ENCODE peak calls at places on chromosomes 2 and 18, in four cellular contexts. One of them, this sample, is unnamed.

GRCh38 chr18:31661965-31662364 is 22.4 kb downstream of the B4GALT6 start:
- DNase-seq in A549: no peak
- DNase-seq in GM23248: peak; percentile 57
- DNase-seq in HCT116: no peak
- DNase-seq in this sample: no peak

GRCh38 chr2:230661072-230661957 is 51.3 kb upstream of the CAB39 start:
- DNase-seq in HCT116: no peak
- DNase-seq in GM23248: no peak
- DNase-seq in A549: no peak
- DNase-seq in this sample: no peak

GRCh38 chr2:12816379-12817306 is 99.9 kb downstream of the TRIB2 start:
- DNase-seq in GM23248: peak; percentile 75
- DNase-seq in A549: no peak
- DNase-seq in HCT116: peak; percentile 71
- DNase-seq in this sample: no peak

GRCh38 chr18:77037533-77037932 is 95.0 kb downstream of the MBP start:
- DNase-seq in A549: no peak
- DNase-seq in GM23248: no peak
- DNase-seq in HCT116: no peak
- DNase-seq in this sample: no peak

GRCh38 chr2:199458017-199458805 is 472 bp upstream of the SATB2 start:
- DNase-seq in A549: peak; percentile 71
- DNase-seq in GM23248: peak; percentile 74
- DNase-seq in HCT116: peak; percentile 22
- DNase-seq in this sample: no peak

GRCh38 chr2:208033701-208034502 is 8.6 kb upstream of the PLEKHM3 start:
- DNase-seq in HCT116: peak; percentile 68
- DNase-seq in GM23248: peak; percentile 33
- DNase-seq in A549: peak; percentile 65
- DNase-seq in this sample: peak; percentile 80

GRCh38 chr2:237222683-237223082 is 137.0 kb downstream of the COPS8 start:
- DNase-seq in HCT116: no peak
- DNase-seq in A549: no peak
- DNase-seq in GM23248: peak; percentile 50
- DNase-seq in this sample: no peak

GRCh38 chr2:215609089-215610032 is 173.5 kb upstream of the FN1 start:
- DNase-seq in GM23248: peak; percentile 81
- DNase-seq in HCT116: no peak
- DNase-seq in A549: peak; percentile 49
- DNase-seq in this sample: no peak

GRCh38 chr18:36095936-36096519 is 28.7 kb upstream of the RPRD1A start:
- DNase-seq in GM23248: peak; percentile 81
- DNase-seq in A549: peak; percentile 69
- DNase-seq in HCT116: peak; percentile 71
- DNase-seq in this sample: peak; percentile 85

GRCh38 chr2:37230581-37230980 is 815 bp downstream of the CEBPZ start:
- DNase-seq in HCT116: no peak
- DNase-seq in A549: peak; percentile 22
- DNase-seq in GM23248: peak; percentile 44
- DNase-seq in this sample: no peak

GRCh38 chr18:21112140-21112473 is 494 bp upstream of the ROCK1 start:
- DNase-seq in A549: no peak
- DNase-seq in GM23248: peak; percentile 90
- DNase-seq in HCT116: no peak
- DNase-seq in this sample: no peak

GRCh38 chr2:127121776-127122176 is 14.8 kb upstream of the BIN1 start:
- DNase-seq in GM23248: peak; percentile 93
- DNase-seq in HCT116: no peak
- DNase-seq in A549: no peak
- DNase-seq in this sample: no peak

GRCh38 chr2:150548527-150548926 is 61.1 kb upstream of the RND3 start:
- DNase-seq in A549: peak; percentile 52
- DNase-seq in GM23248: peak; percentile 39
- DNase-seq in HCT116: peak; percentile 33
- DNase-seq in this sample: peak; percentile 41

GRCh38 chr2:112705576-112705975 is 15.2 kb upstream of the NT5DC4 start:
- DNase-seq in A549: no peak
- DNase-seq in GM23248: no peak
- DNase-seq in HCT116: no peak
- DNase-seq in this sample: no peak

GRCh38 chr18:3541549-3542386 is 91.8 kb downstream of the TGIF1 start:
- DNase-seq in HCT116: no peak
- DNase-seq in GM23248: no peak
- DNase-seq in A549: no peak
- DNase-seq in this sample: no peak

GRCh38 chr2:225223301-225223700 is 176.2 kb upstream of the NYAP2 start:
- DNase-seq in A549: no peak
- DNase-seq in HCT116: no peak
- DNase-seq in GM23248: no peak
- DNase-seq in this sample: no peak

GRCh38 chr2:32061973-32062861 is 1.1 kb upstream of the SPAST start:
- DNase-seq in A549: no peak
- DNase-seq in HCT116: no peak
- DNase-seq in GM23248: peak; percentile 58
- DNase-seq in this sample: peak; percentile 51

GRCh38 chr18:77127769-77128671 is 4.6 kb downstream of the MBP start:
- DNase-seq in A549: peak; percentile 92
- DNase-seq in GM23248: peak; percentile 94
- DNase-seq in HCT116: no peak
- DNase-seq in this sample: peak; percentile 94

GRCh38 chr2:88671786-88672427 is 19.6 kb upstream of the RPIA start:
- DNase-seq in HCT116: peak; percentile 34
- DNase-seq in GM23248: peak; percentile 81
- DNase-seq in A549: peak; percentile 64
- DNase-seq in this sample: peak; percentile 85

GRCh38 chr2:24199968-24200590 is 25.2 kb downstream of the FAM228A start:
- DNase-seq in A549: no peak
- DNase-seq in HCT116: no peak
- DNase-seq in GM23248: no peak
- DNase-seq in this sample: no peak

GRCh38 chr2:240928476-240929363 is 22.6 kb downstream of the CROCC2 start:
- DNase-seq in GM23248: no peak
- DNase-seq in A549: no peak
- DNase-seq in HCT116: no peak
- DNase-seq in this sample: no peak

GRCh38 chr2:8882094-8882493 is 44.7 kb upstream of the KIDINS220 start:
- DNase-seq in HCT116: peak; percentile 22
- DNase-seq in A549: peak; percentile 55
- DNase-seq in GM23248: peak; percentile 38
- DNase-seq in this sample: peak; percentile 78

GRCh38 chr2:234467289-234467688 is 29.6 kb downstream of the ARL4C start:
- DNase-seq in GM23248: peak; percentile 65
- DNase-seq in HCT116: no peak
- DNase-seq in A549: no peak
- DNase-seq in this sample: no peak

GRCh38 chr2:44582363-44583008 is 220.7 kb downstream of the CAMKMT start:
- DNase-seq in GM23248: peak; percentile 65
- DNase-seq in A549: no peak
- DNase-seq in HCT116: no peak
- DNase-seq in this sample: peak; percentile 35

GRCh38 chr2:44580875-44581515 is 219.2 kb downstream of the CAMKMT start:
- DNase-seq in GM23248: no peak
- DNase-seq in A549: no peak
- DNase-seq in HCT116: no peak
- DNase-seq in this sample: no peak

GRCh38 chr2:44579136-44579836 is 217.5 kb downstream of the CAMKMT start:
- DNase-seq in HCT116: no peak
- DNase-seq in GM23248: peak; percentile 16
- DNase-seq in A549: no peak
- DNase-seq in this sample: peak; percentile 31

GRCh38 chr2:44579837-44580230 is 218.1 kb downstream of the CAMKMT start:
- DNase-seq in HCT116: no peak
- DNase-seq in GM23248: peak; percentile 26
- DNase-seq in A549: no peak
- DNase-seq in this sample: no peak

DNA sequence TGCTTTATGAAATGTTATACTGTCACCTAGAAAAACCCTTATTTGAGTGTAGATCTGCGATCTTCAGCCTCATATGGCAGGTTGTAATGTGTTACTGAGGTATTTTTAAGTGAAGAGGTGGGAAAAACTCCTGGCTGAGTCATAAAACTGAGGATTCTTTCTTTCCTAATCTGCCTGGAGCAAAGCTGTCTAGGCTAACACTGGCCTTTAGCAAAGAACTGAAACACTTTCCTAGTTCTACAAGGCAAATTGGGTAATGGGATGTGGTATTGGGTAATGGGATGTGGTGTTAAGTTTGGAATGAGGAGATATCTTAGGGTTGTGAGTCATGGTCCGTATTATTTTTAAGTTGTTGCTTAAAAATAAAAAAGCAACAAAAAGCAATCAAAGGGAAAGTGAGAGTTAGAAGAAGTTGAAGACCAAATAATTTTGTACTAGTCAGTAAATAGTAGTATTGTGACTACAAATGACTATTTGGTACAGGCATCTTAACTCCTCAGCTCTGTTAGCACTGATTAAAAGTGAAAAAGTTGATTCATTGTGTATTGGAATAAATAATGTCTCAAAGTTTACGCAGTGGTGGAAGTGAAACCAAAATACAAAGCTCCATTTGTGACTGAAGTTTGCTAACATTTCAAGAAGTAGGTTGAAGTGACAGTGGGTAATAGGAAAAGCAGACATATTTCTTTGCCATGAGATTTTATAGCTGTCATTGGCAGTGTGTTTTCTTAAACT is 216.8 kb downstream of the CAMKMT start:
- DNase-seq in A549: no peak
- DNase-seq in HCT116: no peak
- DNase-seq in GM23248: peak; percentile 73
- DNase-seq in this sample: peak; percentile 36
- H3K4me2 ChIP-seq in A549: no peak overlapping the region
- H3K4me2 ChIP-seq in HCT116: no peak overlapping the region
- H3K4me2 ChIP-seq in GM23248: peak overlapping the region; percentile 75
- H3K4me2 ChIP-seq in this sample: no peak overlapping the region

DNA sequence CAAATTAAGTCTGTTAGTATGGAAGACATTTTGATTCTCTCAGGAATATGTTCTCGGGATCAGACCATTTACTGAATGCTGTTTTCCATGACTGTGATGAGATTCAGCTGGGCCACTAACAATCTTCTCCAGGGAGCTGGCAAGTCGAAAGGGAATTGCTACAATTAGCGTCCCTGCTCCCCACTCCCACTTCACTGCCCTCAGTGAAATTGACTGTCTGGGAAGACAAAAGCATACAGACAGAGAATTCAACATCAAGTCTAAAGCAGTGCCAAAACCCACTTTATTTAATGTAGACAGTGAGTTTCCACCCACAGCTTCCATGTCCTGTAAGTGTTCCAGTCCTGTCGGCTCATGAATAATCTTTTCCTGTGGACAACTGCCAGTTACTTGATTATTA is 34.0 kb upstream of the COL3A1 start:
- DNase-seq in GM23248: peak; percentile 53
- DNase-seq in HCT116: no peak
- DNase-seq in A549: no peak
- DNase-seq in this sample: no peak
- H3K4me2 ChIP-seq in GM23248: no peak overlapping the region
- H3K4me2 ChIP-seq in HCT116: no peak overlapping the region
- H3K4me2 ChIP-seq in A549: no peak overlapping the region
- H3K4me2 ChIP-seq in this sample: no peak overlapping the region

DNA sequence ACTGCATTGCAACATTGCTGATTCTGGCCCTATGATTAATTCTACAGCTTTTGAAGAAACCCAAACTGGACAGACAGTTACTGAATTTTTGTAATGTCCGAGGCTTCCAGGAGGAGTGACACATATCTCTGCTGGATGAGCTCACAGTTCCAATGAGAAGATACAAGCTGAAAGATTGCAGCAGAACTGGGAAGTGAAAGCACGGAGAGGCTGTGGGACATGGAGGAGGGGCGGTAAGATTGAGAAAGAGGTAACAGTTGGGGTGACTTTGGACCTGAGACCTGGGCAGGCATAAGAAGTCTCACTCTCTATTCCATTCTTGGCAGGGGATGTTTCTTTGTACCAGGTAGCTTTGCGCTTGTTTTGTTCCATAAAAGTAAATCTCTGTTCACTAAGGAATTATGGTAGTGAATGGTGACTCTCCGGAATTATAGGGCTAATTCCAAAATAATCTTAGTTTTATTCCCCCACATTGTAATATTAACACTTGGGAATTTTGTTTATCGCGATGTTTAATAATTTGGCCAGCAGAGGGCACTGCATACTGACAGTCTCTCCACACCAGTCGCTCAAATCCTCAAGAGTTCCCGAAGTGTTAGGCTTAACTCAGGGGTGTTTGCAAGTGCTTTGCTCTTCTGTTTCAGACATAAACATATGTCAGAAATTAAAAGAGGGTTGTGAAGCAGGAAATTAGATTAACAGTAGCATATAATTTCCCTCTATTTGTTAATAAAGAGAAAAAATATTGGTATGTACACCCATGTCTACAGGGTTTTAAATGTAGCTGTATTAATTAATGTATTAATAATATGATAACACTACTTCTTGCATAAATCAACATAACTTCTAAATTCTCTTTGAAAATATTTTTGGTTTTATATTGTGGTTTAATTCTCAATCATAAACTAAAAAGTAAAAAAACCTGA is 201.4 kb downstream of the SOCS6 start:
- DNase-seq in A549: peak; percentile 49
- DNase-seq in GM23248: peak; percentile 91
- DNase-seq in HCT116: peak; percentile 48
- DNase-seq in this sample: peak; percentile 90
- H3K4me2 ChIP-seq in A549: peak overlapping the region; percentile 13
- H3K4me2 ChIP-seq in GM23248: peak overlapping the region; percentile 86
- H3K4me2 ChIP-seq in HCT116: peak overlapping the region; percentile 25
- H3K4me2 ChIP-seq in this sample: no peak overlapping the region

GRCh38 chr18:9861157-9861556 is 24.6 kb upstream of the TXNDC2 start:
- DNase-seq in HCT116: no peak
- DNase-seq in GM23248: no peak
- DNase-seq in A549: no peak
- DNase-seq in this sample: no peak

GRCh38 chr18:9860682-9861081 is 25.1 kb upstream of the TXNDC2 start:
- DNase-seq in A549: no peak
- DNase-seq in HCT116: no peak
- DNase-seq in GM23248: no peak
- DNase-seq in this sample: no peak

GRCh38 chr18:9856097-9856496 is 29.7 kb upstream of the TXNDC2 start:
- DNase-seq in GM23248: no peak
- DNase-seq in A549: no peak
- DNase-seq in HCT116: no peak
- DNase-seq in this sample: no peak

GRCh38 chr18:9859232-9859631 is 26.5 kb upstream of the TXNDC2 start:
- DNase-seq in A549: no peak
- DNase-seq in GM23248: no peak
- DNase-seq in HCT116: no peak
- DNase-seq in this sample: no peak

DNA sequence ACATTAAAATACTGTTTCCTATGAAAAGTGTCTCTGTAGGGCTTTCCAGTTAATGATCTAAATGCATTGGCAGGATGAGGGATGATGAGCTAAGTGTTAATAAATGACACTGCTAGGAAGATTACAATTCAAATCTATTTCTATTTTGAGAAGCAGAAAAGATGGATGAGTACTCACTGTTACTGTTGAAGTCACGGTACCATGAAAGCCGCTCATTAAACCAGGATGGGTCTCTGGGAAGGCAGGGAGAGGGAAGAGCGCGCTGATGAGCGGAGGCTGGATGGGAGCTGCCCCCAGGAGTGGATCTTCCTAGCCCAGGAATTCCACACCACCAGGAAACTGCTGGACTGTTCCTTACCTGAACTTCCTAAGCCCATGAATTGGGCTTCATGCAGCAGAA is 27.1 kb upstream of the TXNDC2 start:
- DNase-seq in GM23248: no peak
- DNase-seq in HCT116: no peak
- DNase-seq in A549: no peak
- DNase-seq in this sample: no peak
- H3K4me2 ChIP-seq in GM23248: no peak overlapping the region
- H3K4me2 ChIP-seq in HCT116: no peak overlapping the region
- H3K4me2 ChIP-seq in A549: no peak overlapping the region
- H3K4me2 ChIP-seq in this sample: no peak overlapping the region